ENCODE peak calls at places on chromosomes 5 and 9, in five cellular contexts. B is AML-193, J is lung, L is MV-4-11, W is NCI-H774. P is an unnamed sample.

GRCh38 chr9:89476546-89476945 is 21.4 kb downstream of the SEMA4D start:
- DNase-seq in B (no peak), J (no peak), L (no peak), W (no peak), P (no peak)

GRCh38 chr5:149680810-149681221 is 49.3 kb upstream of the PPARGC1B start:
- DNase-seq in B (peak; percentile 94), J (peak; percentile 35), L (peak; percentile 99), W (no peak), P (no peak)

GRCh38 chr5:160960592-160960991 is 108.6 kb upstream of the ATP10B start:
- DNase-seq in B (no peak), J (no peak), L (no peak), W (no peak), P (no peak)

GRCh38 chr5:41835625-41836024 is 34.6 kb downstream of the OXCT1 start:
- DNase-seq in B (no peak), J (no peak), L (peak; percentile 58), W (no peak), P (no peak)

GRCh38 chr5:150438873-150439546 is 10.5 kb downstream of the RPS14 start:
- DNase-seq in B (no peak), J (no peak), L (no peak), W (no peak), P (no peak)

GRCh38 chr5:153445875-153446567 is 44.4 kb upstream of the GRIA1 start:
- DNase-seq in B (no peak), J (peak; percentile 41), L (no peak), W (peak; percentile 34), P (no peak)

GRCh38 chr5:8012131-8012977 is 143.4 kb downstream of the MTRR start:
- DNase-seq in B (no peak), J (no peak), L (no peak), W (no peak), P (no peak)

GRCh38 chr9:115653231-115653630 is 500.4 kb upstream of the PAPPA start:
- DNase-seq in B (no peak), J (no peak), L (no peak), W (no peak), P (no peak)

GRCh38 chr5:94725142-94725541 is 106.7 kb downstream of the SLF1 start:
- DNase-seq in B (no peak), J (no peak), L (no peak), W (no peak), P (no peak)

GRCh38 chr5:35741126-35741711 is 115.5 kb upstream of the IL7R start:
- DNase-seq in B (no peak), J (no peak), L (peak; percentile 35), W (no peak), P (no peak)

GRCh38 chr5:14186132-14186830 is 43.1 kb downstream of the TRIO start:
- DNase-seq in B (no peak), J (no peak), L (no peak), W (no peak), P (no peak)

GRCh38 chr5:2742921-2743679 is 8.4 kb downstream of the IRX2 start:
- DNase-seq in B (no peak), J (peak; percentile 29), L (no peak), W (no peak), P (no peak)

GRCh38 chr9:132646726-132647125 is 23.1 kb downstream of the DDX31 start:
- DNase-seq in B (no peak), J (no peak), L (no peak), W (no peak), P (no peak)

GRCh38 chr9:106420511-106420944 is 442.4 kb upstream of the ZNF462 start:
- DNase-seq in B (no peak), J (no peak), L (peak; percentile 19), W (no peak), P (no peak)

GRCh38 chr5:140432916-140433315 is 31.3 kb downstream of the ANKHD1 start:
- DNase-seq in B (no peak), J (no peak), L (no peak), W (no peak), P (no peak)

GRCh38 chr9:130857864-130858730 is 23.0 kb downstream of the ABL1 start:
- DNase-seq in B (no peak), J (no peak), L (no peak), W (no peak), P (no peak)

GRCh38 chr5:76942581-76942980 is 10.3 kb upstream of the CRHBP start:
- DNase-seq in B (no peak), J (no peak), L (no peak), W (no peak), P (no peak)

GRCh38 chr5:25544652-25545249 is 900.0 kb upstream of the CDH10 start:
- DNase-seq in B (peak; percentile 5), J (peak; percentile 32), L (peak; percentile 52), W (no peak), P (no peak)

GRCh38 chr5:14672508-14673394 is 8.2 kb downstream of the OTULIN start:
- DNase-seq in B (no peak), J (no peak), L (no peak), W (no peak), P (no peak)

GRCh38 chr5:159412284-159413046 is 82.2 kb upstream of the IL12B start:
- DNase-seq in B (peak; percentile 89), J (peak; percentile 30), L (peak; percentile 96), W (no peak), P (peak; percentile 72)

GRCh38 chr5:150255659-150256415 is 33.7 kb downstream of the CAMK2A start:
- DNase-seq in B (no peak), J (no peak), L (no peak), W (no peak), P (no peak)

GRCh38 chr9:136901516-136902258 is 15.4 kb downstream of the TRAF2 start:
- DNase-seq in B (no peak), J (peak; percentile 52), L (peak; percentile 53), W (no peak), P (peak; percentile 58)

GRCh38 chr5:36948041-36948440 is 71.5 kb downstream of the NIPBL start:
- DNase-seq in B (no peak), J (no peak), L (no peak), W (no peak), P (no peak)

P was measured in effector memory CD8-positive, alpha-beta T cell.